ENCODE peak calls at places on chromosomes 6 and 20, in six cellular contexts. One of them, this sample, is unnamed.

GRCh38 chr6:130593200-130593599 is 227.4 kb downstream of the TMEM200A start:
- DNase-seq in tibial artery: no peak
- DNase-seq in A549: no peak
- DNase-seq in left lung: no peak
- DNase-seq in heart right ventricle: no peak
- DNase-seq in GM23338: no peak
- DNase-seq in this sample: no peak

GRCh38 chr20:56440346-56441007 is 27.9 kb upstream of the RTF2 start:
- DNase-seq in tibial artery: peak
- DNase-seq in A549: no peak
- DNase-seq in left lung: no peak
- DNase-seq in heart right ventricle: no peak
- DNase-seq in GM23338: no peak
- DNase-seq in this sample: no peak

GRCh38 chr6:156126535-156126934 is 650.6 kb upstream of the ARID1B start:
- DNase-seq in A549: no peak
- DNase-seq in heart right ventricle: no peak
- DNase-seq in GM23338: no peak
- DNase-seq in tibial artery: no peak
- DNase-seq in left lung: no peak
- DNase-seq in this sample: no peak

GRCh38 chr6:119974430-119975159 is 625.0 kb upstream of the MAN1A1 start:
- DNase-seq in heart right ventricle: no peak
- DNase-seq in GM23338: no peak
- DNase-seq in left lung: no peak
- DNase-seq in A549: no peak
- DNase-seq in tibial artery: no peak
- DNase-seq in this sample: no peak

GRCh38 chr20:17573493-17573892 is 3.6 kb downstream of the DSTN start:
- DNase-seq in GM23338: no peak
- DNase-seq in heart right ventricle: no peak
- DNase-seq in left lung: no peak
- DNase-seq in A549: no peak
- DNase-seq in tibial artery: no peak
- DNase-seq in this sample: no peak

GRCh38 chr6:131823276-131823902 is 15.6 kb downstream of the ENPP1 start:
- DNase-seq in heart right ventricle: no peak
- DNase-seq in tibial artery: no peak
- DNase-seq in left lung: no peak
- DNase-seq in A549: no peak
- DNase-seq in GM23338: no peak
- DNase-seq in this sample: no peak

GRCh38 chr6:25962368-25963127 is at the start of gene TRIM38:
- DNase-seq in left lung: no peak
- DNase-seq in A549: peak
- DNase-seq in GM23338: peak
- DNase-seq in tibial artery: peak
- DNase-seq in heart right ventricle: no peak
- DNase-seq in this sample: peak

GRCh38 chr6:8088886-8089285 is 13.5 kb downstream of the EEF1E1 start:
- DNase-seq in heart right ventricle: no peak
- DNase-seq in A549: no peak
- DNase-seq in tibial artery: no peak
- DNase-seq in left lung: no peak
- DNase-seq in GM23338: no peak
- DNase-seq in this sample: no peak

GRCh38 chr20:61573415-61574305 is 321.6 kb downstream of the CDH4 start:
- DNase-seq in GM23338: no peak
- DNase-seq in left lung: no peak
- DNase-seq in tibial artery: no peak
- DNase-seq in heart right ventricle: no peak
- DNase-seq in A549: no peak
- DNase-seq in this sample: no peak

GRCh38 chr6:29708432-29709177 is 14.6 kb upstream of the HLA-F start:
- DNase-seq in left lung: no peak
- DNase-seq in tibial artery: no peak
- DNase-seq in GM23338: no peak
- DNase-seq in A549: no peak
- DNase-seq in heart right ventricle: no peak
- DNase-seq in this sample: no peak

GRCh38 chr20:17168026-17168612 is 58.7 kb upstream of the PCSK2 start:
- DNase-seq in left lung: no peak
- DNase-seq in heart right ventricle: no peak
- DNase-seq in GM23338: no peak
- DNase-seq in A549: no peak
- DNase-seq in tibial artery: no peak
- DNase-seq in this sample: no peak

GRCh38 chr6:123803862-123804681 is at the start of gene NKAIN2:
- DNase-seq in left lung: peak
- DNase-seq in heart right ventricle: peak
- DNase-seq in A549: no peak
- DNase-seq in GM23338: peak
- DNase-seq in tibial artery: no peak
- DNase-seq in this sample: peak

GRCh38 chr20:39911497-39911896 is 777.5 kb downstream of the MAFB start:
- DNase-seq in left lung: no peak
- DNase-seq in heart right ventricle: no peak
- DNase-seq in tibial artery: no peak
- DNase-seq in A549: no peak
- DNase-seq in GM23338: no peak
- DNase-seq in this sample: no peak

GRCh38 chr6:146901940-146902816 is 302.0 kb upstream of the STXBP5 start:
- DNase-seq in heart right ventricle: no peak
- DNase-seq in A549: no peak
- DNase-seq in tibial artery: no peak
- DNase-seq in GM23338: no peak
- DNase-seq in left lung: no peak
- DNase-seq in this sample: no peak

GRCh38 chr6:56497270-56497669 is 145.4 kb downstream of the DST start:
- DNase-seq in heart right ventricle: no peak
- DNase-seq in GM23338: no peak
- DNase-seq in left lung: no peak
- DNase-seq in A549: no peak
- DNase-seq in tibial artery: no peak
- DNase-seq in this sample: no peak

GRCh38 chr20:40579701-40580100 is 109.3 kb downstream of the MAFB start:
- DNase-seq in left lung: no peak
- DNase-seq in GM23338: no peak
- DNase-seq in tibial artery: no peak
- DNase-seq in heart right ventricle: no peak
- DNase-seq in A549: no peak
- DNase-seq in this sample: no peak

GRCh38 chr20:50730765-50731054 is 670 bp upstream of the PARD6B start:
- DNase-seq in tibial artery: no peak
- DNase-seq in GM23338: no peak
- DNase-seq in left lung: no peak
- DNase-seq in A549: no peak
- DNase-seq in heart right ventricle: no peak
- DNase-seq in this sample: no peak

GRCh38 chr6:90458353-90459224 is 128.3 kb downstream of the MAP3K7 start:
- DNase-seq in heart right ventricle: no peak
- DNase-seq in tibial artery: no peak
- DNase-seq in GM23338: no peak
- DNase-seq in left lung: no peak
- DNase-seq in A549: no peak
- DNase-seq in this sample: no peak

GRCh38 chr6:125252891-125253290 is 48.9 kb downstream of the HDDC2 start:
- DNase-seq in left lung: no peak
- DNase-seq in A549: no peak
- DNase-seq in GM23338: no peak
- DNase-seq in tibial artery: no peak
- DNase-seq in heart right ventricle: no peak
- DNase-seq in this sample: no peak
- H3K27ac ChIP-seq in left lung: no peak
- H3K27ac ChIP-seq in A549: no peak
- H3K27ac ChIP-seq in GM23338: no peak
- H3K27ac ChIP-seq in tibial artery: no peak
- H3K27ac ChIP-seq in heart right ventricle: no peak
- H3K27ac ChIP-seq in this sample: no peak

DNA sequence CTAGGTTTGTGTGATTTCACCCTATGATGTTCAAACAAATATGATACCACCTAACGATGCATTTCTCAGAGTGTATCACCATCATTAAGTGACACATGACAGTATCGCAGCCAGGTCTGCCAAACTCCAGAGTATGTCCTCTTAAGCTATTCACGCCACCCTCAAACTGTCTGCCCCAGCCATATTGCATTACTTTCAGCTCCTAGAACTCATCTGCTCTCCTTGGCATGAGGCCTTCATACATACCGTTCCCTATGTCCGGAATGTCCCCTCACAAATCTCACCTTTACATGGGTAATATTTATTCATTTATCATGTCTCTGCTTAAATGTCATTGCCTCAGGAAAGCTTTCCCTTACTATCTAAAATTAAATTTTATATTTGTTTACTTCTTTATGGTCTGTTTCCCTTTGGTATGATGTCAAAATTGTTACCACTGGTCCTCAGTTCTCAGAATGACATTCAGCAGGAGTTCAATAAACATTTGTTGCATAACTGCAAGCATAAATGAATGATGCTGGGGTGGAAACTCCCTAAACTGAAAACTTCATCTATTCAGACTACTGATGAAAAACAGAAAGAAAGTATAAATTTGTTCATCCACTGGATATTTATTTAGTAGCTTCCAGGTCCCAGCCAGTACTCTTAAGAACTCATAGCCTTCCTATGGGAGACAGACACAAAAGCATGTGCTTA is 3.2 kb downstream of the SESN1 start:
- DNase-seq in GM23338: no peak
- DNase-seq in tibial artery: no peak
- DNase-seq in A549: no peak
- DNase-seq in left lung: no peak
- DNase-seq in heart right ventricle: no peak
- DNase-seq in this sample: no peak
- H3K4me3 ChIP-seq in GM23338: no peak
- H3K4me3 ChIP-seq in tibial artery: peak
- H3K4me3 ChIP-seq in A549: no peak
- H3K4me3 ChIP-seq in left lung: peak
- H3K4me3 ChIP-seq in heart right ventricle: peak
- H3K4me3 ChIP-seq in this sample: peak

GRCh38 chr20:48698507-48699267 is 129.1 kb downstream of the PREX1 start:
- DNase-seq in heart right ventricle: no peak
- DNase-seq in left lung: no peak
- DNase-seq in A549: no peak
- DNase-seq in tibial artery: no peak
- DNase-seq in GM23338: peak
- DNase-seq in this sample: no peak
- TF ChIP-seq CTCF in heart right ventricle: no peak
- TF ChIP-seq CTCF in left lung: no peak
- TF ChIP-seq CTCF in A549: no peak
- TF ChIP-seq CTCF in tibial artery: no peak
- TF ChIP-seq CTCF in GM23338: peak
- TF ChIP-seq CTCF in this sample: no peak

GRCh38 chr6:63452117-63452516 is 120.2 kb upstream of the LOC128125822 start:
- DNase-seq in left lung: no peak
- DNase-seq in GM23338: no peak
- DNase-seq in A549: peak
- DNase-seq in tibial artery: no peak
- DNase-seq in heart right ventricle: no peak
- DNase-seq in this sample: no peak
- H3K27ac ChIP-seq in left lung: no peak
- H3K27ac ChIP-seq in GM23338: no peak
- H3K27ac ChIP-seq in A549: peak
- H3K27ac ChIP-seq in tibial artery: no peak
- H3K27ac ChIP-seq in heart right ventricle: no peak
- H3K27ac ChIP-seq in this sample: no peak

This sample was measured in left ventricle myocardium inferior.